ENCODE peak calls at places on chromosome 10, in ten cellular contexts. O is endothelial cell of umbilical vein, U is GM12878, H is heart left ventricle, Y is Peyer's patch, J is A549, P is H54, W is HepG2, C is ovary, V is stomach. K is an unnamed sample.

GRCh38 chr10:18699849-18700554 is 40.8 kb downstream of the ARL5B start:
- DNase-seq in O (no peak), J (no peak), H (no peak), W (peak; percentile 68), U (no peak), Y (no peak), V (no peak), P (no peak), C (no peak), K (no peak)

GRCh38 chr10:86364551-86365345 is 1.8 kb downstream of the GRID1 start:
- DNase-seq in C (no peak), Y (peak; percentile 47), P (no peak), H (no peak), J (no peak), O (no peak), W (no peak), U (no peak), V (no peak), K (no peak)

GRCh38 chr10:49734676-49735075 is 27.4 kb downstream of the OGDHL start:
- DNase-seq in C (no peak), J (no peak), P (no peak), Y (peak; percentile 50), U (no peak), V (peak; percentile 17), W (no peak), O (no peak), H (no peak), K (no peak)

GRCh38 chr10:11489591-11489990 is 121.9 kb downstream of the USP6NL start:
- DNase-seq in U (no peak), Y (no peak), J (no peak), O (no peak), C (no peak), V (no peak), P (no peak), W (no peak), H (no peak), K (no peak)

GRCh38 chr10:127563718-127564553 is 14.8 kb downstream of the NPS start:
- DNase-seq in W (no peak), Y (no peak), P (no peak), J (peak; percentile 15), C (no peak), V (no peak), U (no peak), H (no peak), O (no peak), K (peak; percentile 71)

GRCh38 chr10:78757542-78757941 is 311.2 kb upstream of the ZMIZ1 start:
- DNase-seq in C (no peak), Y (no peak), W (no peak), J (no peak), P (peak; percentile 89), O (no peak), V (no peak), H (peak; percentile 45), U (no peak), K (no peak)

GRCh38 chr10:76543655-76544054 is 1094.0 kb downstream of the KCNMA1 start:
- DNase-seq in C (no peak), O (peak; percentile 93), J (no peak), V (no peak), W (no peak), P (no peak), Y (no peak), H (no peak), U (no peak), K (no peak)

GRCh38 chr10:15744217-15744865 is 24.6 kb upstream of the ITGA8 start:
- DNase-seq in C (peak; percentile 43), O (peak; percentile 58), U (no peak), P (peak; percentile 34), Y (no peak), J (peak; percentile 47), H (peak; percentile 33), W (peak; percentile 64), V (peak; percentile 38), K (peak; percentile 72)

GRCh38 chr10:102710604-102711003 is 3.6 kb downstream of the ARL3 start:
- DNase-seq in U (no peak), C (no peak), P (peak; percentile 38), W (peak; percentile 67), J (no peak), V (no peak), O (peak; percentile 52), Y (no peak), H (no peak), K (no peak)

GRCh38 chr10:78976825-78977760 is 91.7 kb upstream of the ZMIZ1 start:
- DNase-seq in V (no peak), Y (no peak), H (no peak), O (no peak), W (peak; percentile 28), P (no peak), J (no peak), C (no peak), U (no peak), K (no peak)

GRCh38 chr10:64416011-64416410 is 894.8 kb downstream of the REEP3 start:
- DNase-seq in W (no peak), C (no peak), V (no peak), Y (no peak), H (no peak), P (no peak), O (no peak), U (no peak), J (no peak), K (no peak)

GRCh38 chr10:6755891-6756460 is 175.9 kb upstream of the PRKCQ start:
- DNase-seq in V (no peak), O (peak; percentile 90), U (no peak), Y (no peak), H (no peak), C (no peak), P (no peak), W (no peak), J (no peak), K (no peak)

GRCh38 chr10:3194871-3195270 is 22.3 kb upstream of the PITRM1 start:
- DNase-seq in J (no peak), C (no peak), V (no peak), H (no peak), W (no peak), P (no peak), O (no peak), Y (no peak), U (no peak), K (no peak)

GRCh38 chr10:126405239-126405785 is 17.0 kb upstream of the ADAM12 start:
- DNase-seq in H (no peak), O (no peak), P (no peak), W (no peak), C (no peak), V (no peak), Y (no peak), J (no peak), U (no peak), K (no peak)

DNA sequence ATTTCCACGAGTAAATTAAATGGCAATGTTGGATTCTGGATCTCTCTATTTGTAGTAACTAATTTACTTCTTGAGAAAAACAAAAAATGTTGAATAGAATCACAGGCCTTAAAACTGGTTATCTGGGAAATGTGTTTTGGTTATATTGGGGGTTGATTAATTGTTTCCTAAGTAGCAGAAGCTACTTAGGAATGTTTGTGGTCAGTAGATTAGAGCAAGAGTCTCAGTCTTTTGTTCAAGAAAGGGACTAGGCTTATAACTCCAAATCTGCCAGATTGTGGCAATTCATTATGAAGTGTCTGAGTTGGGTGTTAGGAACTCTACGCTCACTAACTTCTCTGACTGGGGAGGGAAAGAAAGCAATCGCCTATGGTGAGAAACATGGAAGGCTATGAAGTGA is 244.3 kb upstream of the PHYHIPL start:
- DNase-seq in V (no peak), W (no peak), H (no peak), J (no peak), P (no peak), Y (no peak), U (no peak), O (no peak), C (no peak), K (no peak)
- TF ChIP-seq POLR2A in V (no peak), W (no peak), H (no peak), J (no peak), P (no peak), Y (no peak), U (no peak), O (no peak), C (no peak), K (no peak)

GRCh38 chr10:17238445-17239275 is 10.6 kb downstream of the VIM start:
- DNase-seq in U (no peak), V (no peak), H (no peak), J (no peak), W (no peak), O (peak; percentile 81), Y (no peak), P (no peak), C (peak; percentile 46), K (no peak)
- TF ChIP-seq POLR2A in U (no peak), V (no peak), H (no peak), J (no peak), W (no peak), O (peak; percentile 92), Y (no peak), P (peak; percentile 46), C (no peak), K (no peak)

GRCh38 chr10:68402271-68402670 is 4.8 kb downstream of the RUFY2 start:
- DNase-seq in O (no peak), U (no peak), C (no peak), P (no peak), Y (no peak), H (no peak), V (no peak), J (no peak), W (no peak), K (no peak)

GRCh38 chr10:68408898-68409518 is 1.9 kb upstream of the RUFY2 start:
- DNase-seq in Y (no peak), W (no peak), J (no peak), U (no peak), C (no peak), V (no peak), H (no peak), P (no peak), O (no peak), K (no peak)

GRCh38 chr10:68406111-68406814 is 814 bp downstream of the RUFY2 start:
- DNase-seq in Y (peak; percentile 65), P (peak; percentile 87), V (peak; percentile 57), O (peak; percentile 75), W (peak; percentile 23), J (peak; percentile 62), C (no peak), H (peak; percentile 68), U (no peak), K (peak; percentile 66)

GRCh38 chr10:68403701-68404100 is 3.4 kb downstream of the RUFY2 start:
- DNase-seq in H (no peak), O (no peak), V (no peak), C (no peak), U (no peak), W (peak; percentile 1), Y (no peak), J (no peak), P (no peak), K (no peak)

GRCh38 chr10:68406815-68407585 is at the start of gene RUFY2:
- DNase-seq in P (peak; percentile 91), C (peak; percentile 84), V (peak; percentile 82), H (peak; percentile 89), U (peak; percentile 20), J (peak; percentile 59), Y (peak; percentile 89), W (peak; percentile 58), O (peak; percentile 79), K (peak; percentile 85)
- TF ChIP-seq POLR2A in P (peak; percentile 58), C (peak; percentile 64), V (no peak), H (peak; percentile 61), U (peak; percentile 87), J (peak; percentile 65), Y (peak; percentile 55), W (peak; percentile 74), O (peak; percentile 45), K (no peak)

GRCh38 chr10:104255244-104255981 is 721 bp downstream of the GSTO1 start:
- DNase-seq in H (no peak), P (peak; percentile 38), C (no peak), Y (no peak), W (peak; percentile 82), O (peak; percentile 94), J (peak; percentile 56), U (no peak), V (no peak), K (no peak)
- TF ChIP-seq POLR2A in H (peak; percentile 25), P (no peak), C (no peak), Y (peak; percentile 32), W (peak; percentile 34), O (peak; percentile 58), J (no peak), U (no peak), V (no peak), K (no peak)

K was measured in testis.